ENCODE peak calls at places on chromosome 7, in seven cellular contexts. One of them, this sample, is unnamed.

GRCh38 chr7:96665689-96666088 is 44.0 kb downstream of the SEM1 start:
- DNase-seq in brain microvascular endothelial cell: no peak
- DNase-seq in H1: no peak
- DNase-seq in A549: no peak
- DNase-seq in psoas muscle: no peak
- DNase-seq in HL-60: no peak
- DNase-seq in suprapubic skin: no peak
- DNase-seq in this sample: no peak

GRCh38 chr7:17105701-17106100 is 192.8 kb upstream of the AHR start:
- DNase-seq in brain microvascular endothelial cell: no peak
- DNase-seq in H1: no peak
- DNase-seq in A549: no peak
- DNase-seq in psoas muscle: no peak
- DNase-seq in HL-60: no peak
- DNase-seq in suprapubic skin: no peak
- DNase-seq in this sample: no peak

GRCh38 chr7:149562602-149563001 is 65.0 kb upstream of the ZNF746 start:
- DNase-seq in brain microvascular endothelial cell: no peak
- DNase-seq in H1: no peak
- DNase-seq in A549: no peak
- DNase-seq in psoas muscle: no peak
- DNase-seq in HL-60: no peak
- DNase-seq in suprapubic skin: no peak
- DNase-seq in this sample: no peak

GRCh38 chr7:87895363-87895762 is 19.1 kb downstream of the DBF4 start:
- DNase-seq in brain microvascular endothelial cell: no peak
- DNase-seq in H1: no peak
- DNase-seq in A549: no peak
- DNase-seq in psoas muscle: no peak
- DNase-seq in HL-60: no peak
- DNase-seq in suprapubic skin: no peak
- DNase-seq in this sample: no peak

GRCh38 chr7:21641546-21641945 is 98.7 kb downstream of the DNAH11 start:
- DNase-seq in brain microvascular endothelial cell: no peak
- DNase-seq in H1: no peak
- DNase-seq in A549: no peak
- DNase-seq in psoas muscle: no peak
- DNase-seq in HL-60: no peak
- DNase-seq in suprapubic skin: no peak
- DNase-seq in this sample: no peak

GRCh38 chr7:18590744-18591340 is 95.3 kb downstream of the HDAC9 start:
- DNase-seq in brain microvascular endothelial cell: no peak
- DNase-seq in H1: no peak
- DNase-seq in A549: peak
- DNase-seq in psoas muscle: no peak
- DNase-seq in HL-60: no peak
- DNase-seq in suprapubic skin: no peak
- DNase-seq in this sample: no peak

GRCh38 chr7:43933902-43934560 is 7.8 kb downstream of the UBE2D4 start:
- DNase-seq in brain microvascular endothelial cell: no peak
- DNase-seq in H1: no peak
- DNase-seq in A549: no peak
- DNase-seq in psoas muscle: no peak
- DNase-seq in HL-60: no peak
- DNase-seq in suprapubic skin: no peak
- DNase-seq in this sample: no peak

GRCh38 chr7:101564778-101565211 is 64.3 kb downstream of the MYL10 start:
- DNase-seq in brain microvascular endothelial cell: no peak
- DNase-seq in H1: peak
- DNase-seq in A549: peak
- DNase-seq in psoas muscle: no peak
- DNase-seq in HL-60: no peak
- DNase-seq in suprapubic skin: peak
- DNase-seq in this sample: peak

DNA sequence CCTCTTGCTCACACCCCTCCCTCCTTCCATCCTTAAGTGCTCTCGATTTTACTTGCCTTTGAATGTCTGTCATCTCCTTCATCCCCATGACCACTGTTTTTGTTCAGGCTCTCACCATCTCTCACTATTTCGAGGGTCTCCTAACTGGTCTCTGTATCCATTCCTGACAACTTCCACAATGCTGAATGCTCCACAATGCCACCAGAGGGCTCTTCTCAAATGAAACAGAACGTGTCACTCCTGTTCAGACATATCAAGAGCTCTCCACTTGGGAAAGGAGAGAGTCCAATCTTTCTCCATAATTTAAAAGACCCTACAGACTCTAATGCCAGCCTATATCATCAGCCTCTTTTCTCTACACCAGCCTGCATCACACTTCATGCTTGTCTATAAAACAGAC is 9.0 kb upstream of the SLC13A1 start:
- DNase-seq in brain microvascular endothelial cell: peak
- DNase-seq in H1: no peak
- DNase-seq in A549: no peak
- DNase-seq in psoas muscle: no peak
- DNase-seq in HL-60: no peak
- DNase-seq in suprapubic skin: no peak
- DNase-seq in this sample: no peak
- TF ChIP-seq CTCF in brain microvascular endothelial cell: peak
- TF ChIP-seq CTCF in H1: no peak
- TF ChIP-seq CTCF in A549: no peak
- TF ChIP-seq CTCF in psoas muscle: no peak
- TF ChIP-seq CTCF in HL-60: no peak
- TF ChIP-seq CTCF in suprapubic skin: no peak
- TF ChIP-seq CTCF in this sample: no peak

GRCh38 chr7:46147871-46148270 is 226.8 kb upstream of the IGFBP3 start:
- DNase-seq in brain microvascular endothelial cell: no peak
- DNase-seq in H1: no peak
- DNase-seq in A549: no peak
- DNase-seq in psoas muscle: no peak
- DNase-seq in HL-60: no peak
- DNase-seq in suprapubic skin: no peak
- DNase-seq in this sample: no peak

GRCh38 chr7:46143949-46144917 is 223.2 kb upstream of the IGFBP3 start:
- DNase-seq in brain microvascular endothelial cell: no peak
- DNase-seq in H1: no peak
- DNase-seq in A549: no peak
- DNase-seq in psoas muscle: no peak
- DNase-seq in HL-60: no peak
- DNase-seq in suprapubic skin: no peak
- DNase-seq in this sample: no peak

GRCh38 chr7:46150202-46150601 is 229.1 kb upstream of the IGFBP3 start:
- DNase-seq in brain microvascular endothelial cell: no peak
- DNase-seq in H1: no peak
- DNase-seq in A549: no peak
- DNase-seq in psoas muscle: no peak
- DNase-seq in HL-60: no peak
- DNase-seq in suprapubic skin: no peak
- DNase-seq in this sample: no peak

GRCh38 chr7:46145412-46145811 is 224.3 kb upstream of the IGFBP3 start:
- DNase-seq in brain microvascular endothelial cell: peak
- DNase-seq in H1: peak
- DNase-seq in A549: peak
- DNase-seq in psoas muscle: no peak
- DNase-seq in HL-60: no peak
- DNase-seq in suprapubic skin: no peak
- DNase-seq in this sample: no peak

DNA sequence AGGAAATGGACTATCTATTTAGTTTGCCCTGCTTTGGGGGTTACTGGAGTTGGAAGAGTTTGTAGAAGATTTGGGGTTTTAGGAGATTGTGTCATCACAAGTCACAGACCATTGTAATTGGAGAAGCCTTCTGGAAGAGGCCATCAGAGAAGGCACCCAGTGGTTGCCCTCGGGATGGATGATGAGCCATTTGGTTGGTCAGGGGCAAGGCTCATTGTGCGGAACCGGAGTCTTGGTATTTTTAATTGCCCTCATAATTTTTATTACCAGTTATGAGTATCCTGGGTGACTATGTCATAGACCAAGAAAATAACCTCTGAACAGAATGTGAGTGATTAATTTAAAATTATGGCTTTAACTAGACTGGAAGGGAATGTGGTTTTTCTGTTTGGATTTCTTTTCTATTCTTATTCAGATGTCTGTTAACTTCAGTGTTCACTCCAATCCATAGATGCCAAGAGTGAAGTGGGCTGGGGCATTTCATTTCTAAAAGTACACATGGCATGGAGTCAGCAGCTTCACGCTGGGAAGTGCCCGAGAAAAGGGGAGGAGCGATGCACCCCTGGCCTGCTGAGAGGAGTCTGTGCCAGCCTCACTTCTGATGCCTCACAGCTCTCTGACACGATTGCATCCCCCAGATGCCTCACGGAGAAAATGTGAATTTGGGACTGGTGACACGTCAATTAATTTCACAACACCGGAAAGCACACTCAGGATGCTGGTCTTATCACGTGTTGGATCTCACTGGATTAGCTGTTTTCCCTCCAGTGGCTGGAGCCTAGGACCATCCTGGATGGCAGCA is 225.6 kb upstream of the IGFBP3 start:
- DNase-seq in brain microvascular endothelial cell: peak
- DNase-seq in H1: no peak
- DNase-seq in A549: peak
- DNase-seq in psoas muscle: no peak
- DNase-seq in HL-60: no peak
- DNase-seq in suprapubic skin: no peak
- DNase-seq in this sample: no peak
- H3K4me3 ChIP-seq in brain microvascular endothelial cell: no peak
- H3K4me3 ChIP-seq in H1: no peak
- H3K4me3 ChIP-seq in A549: no peak
- H3K4me3 ChIP-seq in psoas muscle: no peak
- H3K4me3 ChIP-seq in HL-60: no peak
- H3K4me3 ChIP-seq in suprapubic skin: no peak
- H3K4me3 ChIP-seq in this sample: no peak

GRCh38 chr7:128032605-128033235 is 1.5 kb upstream of the LRRC4 start:
- DNase-seq in brain microvascular endothelial cell: no peak
- DNase-seq in H1: no peak
- DNase-seq in A549: no peak
- DNase-seq in psoas muscle: peak
- DNase-seq in HL-60: no peak
- DNase-seq in suprapubic skin: no peak
- DNase-seq in this sample: no peak

GRCh38 chr7:128030263-128030998 is 806 bp downstream of the LRRC4 start:
- DNase-seq in brain microvascular endothelial cell: no peak
- DNase-seq in H1: no peak
- DNase-seq in A549: no peak
- DNase-seq in psoas muscle: no peak
- DNase-seq in HL-60: no peak
- DNase-seq in suprapubic skin: no peak
- DNase-seq in this sample: no peak

GRCh38 chr7:128031901-128032604 is 816 bp upstream of the LRRC4 start:
- DNase-seq in brain microvascular endothelial cell: peak
- DNase-seq in H1: no peak
- DNase-seq in A549: no peak
- DNase-seq in psoas muscle: peak
- DNase-seq in HL-60: no peak
- DNase-seq in suprapubic skin: no peak
- DNase-seq in this sample: no peak

GRCh38 chr7:128029405-128029995 is 1.7 kb downstream of the LRRC4 start:
- DNase-seq in brain microvascular endothelial cell: no peak
- DNase-seq in H1: no peak
- DNase-seq in A549: no peak
- DNase-seq in psoas muscle: no peak
- DNase-seq in HL-60: no peak
- DNase-seq in suprapubic skin: no peak
- DNase-seq in this sample: no peak

DNA sequence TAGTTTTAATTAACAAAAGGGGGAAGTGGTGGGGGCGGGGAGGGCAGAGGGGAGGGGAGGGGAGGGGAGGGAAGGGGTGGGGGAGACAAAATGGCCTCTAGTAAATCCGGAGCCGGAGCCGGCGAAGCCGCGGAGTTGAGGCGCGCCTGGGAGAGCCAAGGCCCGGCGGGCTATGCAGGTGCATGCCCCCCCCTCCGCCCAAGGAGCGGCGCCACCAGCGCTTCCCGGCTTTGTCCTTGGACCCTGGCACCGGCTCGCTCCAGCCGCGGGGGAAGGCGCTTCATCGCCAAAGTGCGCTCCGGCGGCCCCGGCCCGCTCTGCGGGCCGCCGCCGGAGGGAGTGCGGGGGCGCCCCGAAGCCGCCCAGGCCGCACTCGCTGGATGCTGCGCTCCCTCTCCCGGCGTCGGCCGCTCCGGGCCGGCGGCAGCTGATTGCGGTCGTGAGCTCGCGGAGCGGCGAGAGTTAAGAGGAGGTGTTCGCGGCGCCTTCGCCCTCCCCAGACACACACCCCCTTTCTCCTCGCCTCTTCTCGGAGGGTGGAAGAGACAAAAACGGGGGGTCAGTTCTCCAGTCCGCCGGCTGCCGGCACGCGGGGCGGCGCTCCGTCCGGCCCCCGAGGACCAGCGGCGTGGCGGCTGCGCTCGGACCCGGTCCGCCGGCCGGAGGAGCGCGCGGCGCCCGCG is at the start of gene LRRC4:
- DNase-seq in brain microvascular endothelial cell: no peak
- DNase-seq in H1: no peak
- DNase-seq in A549: no peak
- DNase-seq in psoas muscle: no peak
- DNase-seq in HL-60: no peak
- DNase-seq in suprapubic skin: no peak
- DNase-seq in this sample: no peak
- H3K27ac ChIP-seq in brain microvascular endothelial cell: peak
- H3K27ac ChIP-seq in H1: no peak
- H3K27ac ChIP-seq in A549: no peak
- H3K27ac ChIP-seq in psoas muscle: no peak
- H3K27ac ChIP-seq in HL-60: no peak
- H3K27ac ChIP-seq in suprapubic skin: no peak
- H3K27ac ChIP-seq in this sample: peak

DNA sequence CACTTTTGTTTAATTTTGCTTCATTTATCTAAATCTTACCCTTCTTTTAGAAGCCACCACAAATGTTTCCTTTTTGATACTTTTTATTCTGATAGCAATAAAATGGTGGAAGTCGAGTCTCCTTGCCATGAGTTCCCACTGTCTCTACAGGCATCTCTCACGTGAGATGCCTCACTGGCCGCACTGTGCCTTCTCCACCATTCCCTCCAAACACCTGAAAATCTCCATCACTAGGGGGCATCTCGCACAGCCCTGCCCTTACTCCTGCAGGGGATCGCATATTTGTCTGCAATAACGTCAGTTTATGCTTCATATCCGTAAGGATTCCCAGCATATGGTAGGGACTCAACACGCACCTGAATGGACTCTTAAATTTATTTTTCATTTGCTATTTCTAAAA is 56.3 kb upstream of the NCAPG2 start:
- DNase-seq in brain microvascular endothelial cell: no peak
- DNase-seq in H1: no peak
- DNase-seq in A549: no peak
- DNase-seq in psoas muscle: no peak
- DNase-seq in HL-60: no peak
- DNase-seq in suprapubic skin: no peak
- DNase-seq in this sample: no peak
- TF ChIP-seq CTCF in brain microvascular endothelial cell: peak
- TF ChIP-seq CTCF in H1: peak
- TF ChIP-seq CTCF in A549: peak
- TF ChIP-seq CTCF in psoas muscle: no peak
- TF ChIP-seq CTCF in HL-60: no peak
- TF ChIP-seq CTCF in suprapubic skin: no peak
- TF ChIP-seq CTCF in this sample: no peak

This sample was measured in coronary artery.